ENCODE peak calls at places on chromosomes 11 and 22, in four cellular contexts. E is body of pancreas; A is activated CD4-positive, alpha-beta T cell treated with anti-CD3 and anti-CD28 coated beads, Interleukin-2, amount 50 U/mL, for 1 hour; V is H9. Q is an unnamed sample.

GRCh38 chr22:46192210-46192993 is 42.1 kb downstream of the PPARA start:
- DNase-seq in E (no peak), A (no peak), V (no peak), Q (no peak)

GRCh38 chr11:7551571-7551970 is 37.8 kb downstream of the PPFIBP2 start:
- DNase-seq in E (no peak), A (no peak), V (no peak), Q (no peak)

GRCh38 chr22:26656896-26657851 is at the start of gene MIAT:
- DNase-seq in E (peak; percentile 37), A (peak; percentile 65), V (peak; percentile 79), Q (no peak)

GRCh38 chr11:112928136-112928535 is 33.1 kb upstream of the NCAM1 start:
- DNase-seq in E (no peak), A (no peak), V (no peak), Q (no peak)

GRCh38 chr11:45736424-45736823 is 68.5 kb upstream of the SLC35C1 start:
- DNase-seq in E (peak; percentile 42), A (no peak), V (no peak), Q (peak; percentile 56)

GRCh38 chr11:113493205-113493604 is 18.0 kb upstream of the DRD2 start:
- DNase-seq in E (no peak), A (no peak), V (no peak), Q (no peak)

GRCh38 chr11:126833020-126833419 is 167.6 kb downstream of the KIRREL3 start:
- DNase-seq in E (no peak), A (no peak), V (no peak), Q (no peak)

GRCh38 chr22:35860087-35860733 is 142.5 kb downstream of the APOL5 start:
- DNase-seq in E (no peak), A (no peak), V (no peak), Q (no peak)

GRCh38 chr22:43004362-43005035 is 10.4 kb downstream of the PACSIN2 start:
- DNase-seq in E (no peak), A (no peak), V (no peak), Q (no peak)

GRCh38 chr22:49871482-49871881 is 17.8 kb downstream of the ZBED4 start:
- DNase-seq in E (no peak), A (no peak), V (no peak), Q (no peak)

GRCh38 chr11:59943996-59944395 is 5.8 kb downstream of the OOSP1 start:
- DNase-seq in E (no peak), A (no peak), V (peak; percentile 41), Q (no peak)

GRCh38 chr11:119641991-119642745 is 86.8 kb downstream of the NECTIN1 start:
- DNase-seq in E (no peak), A (no peak), V (no peak), Q (no peak)

GRCh38 chr22:40036591-40037225 is 42.0 kb downstream of the FAM83F start:
- DNase-seq in E (peak; percentile 68), A (peak; percentile 40), V (peak; percentile 83), Q (peak; percentile 43)

GRCh38 chr22:44944891-44945600 is 64.8 kb downstream of the PHF21B start:
- DNase-seq in E (no peak), A (no peak), V (no peak), Q (no peak)

GRCh38 chr11:122706689-122707088 is 51.2 kb downstream of the UBASH3B start:
- DNase-seq in E (no peak), A (no peak), V (no peak), Q (no peak)

Q was measured in lung.